ENCODE peak calls at places on chromosomes 6 and 20, in four cellular contexts. W is K562, S is HepG2, L is GM12878. A is an unnamed sample.

GRCh38 chr6:9131616-9132015 is 696.3 kb upstream of the SLC35B3 start:
- DNase-seq in L (no peak), S (no peak), W (no peak), A (no peak)

GRCh38 chr6:169778646-169779045 is 27.2 kb downstream of the ERMARD start:
- DNase-seq in L (no peak), S (no peak), W (no peak), A (no peak)

GRCh38 chr20:6178537-6178936 is 55.7 kb upstream of the FERMT1 start:
- DNase-seq in S (peak), W (peak), L (no peak), A (no peak)

GRCh38 chr20:1302578-1303541 is 26.1 kb downstream of the SDCBP2 start:
- DNase-seq in S (no peak), W (peak), L (no peak), A (no peak)

GRCh38 chr20:58069796-58070663 is 158.4 kb downstream of the ANKRD60 start:
- DNase-seq in L (no peak), W (no peak), S (no peak), A (no peak)

GRCh38 chr6:41938590-41938989 is 3.0 kb downstream of the CCND3 start:
- DNase-seq in S (no peak), L (no peak), W (no peak), A (no peak)

GRCh38 chr20:44180814-44181213 is 6.2 kb downstream of the JPH2 start:
- DNase-seq in S (no peak), L (no peak), W (no peak), A (no peak)

GRCh38 chr20:25341716-25342680 is 48.6 kb downstream of the ABHD12 start:
- DNase-seq in L (no peak), S (no peak), W (no peak), A (no peak)

GRCh38 chr6:157221049-157221816 is 102.1 kb downstream of the TMEM242 start:
- DNase-seq in S (peak), L (peak), W (peak), A (peak)

GRCh38 chr6:44023586-44024454 is 103.4 kb downstream of the MRPL14 start:
- DNase-seq in W (no peak), L (no peak), S (no peak), A (no peak)

GRCh38 chr6:147282566-147282959 is 78.3 kb downstream of the STXBP5 start:
- DNase-seq in S (no peak), W (no peak), L (no peak), A (no peak)

GRCh38 chr6:49300911-49301310 is 162.1 kb downstream of the MMUT start:
- DNase-seq in L (no peak), W (no peak), S (no peak), A (no peak)

GRCh38 chr20:407097-407952 is 774 bp upstream of the RBCK1 start:
- DNase-seq in S (peak), L (no peak), W (peak), A (peak)

GRCh38 chr20:40189621-40190020 is 499.4 kb downstream of the MAFB start:
- DNase-seq in S (no peak), W (no peak), L (no peak), A (no peak)

GRCh38 chr6:160393966-160394653 is 45.9 kb downstream of the SLC22A3 start:
- DNase-seq in W (peak), L (no peak), S (peak), A (peak)

GRCh38 chr6:141413196-141413595 is 719.5 kb upstream of the GJE1 start:
- DNase-seq in W (no peak), S (no peak), L (no peak), A (no peak)

GRCh38 chr6:10303806-10304520 is 110.9 kb downstream of the TFAP2A start:
- DNase-seq in L (no peak), W (peak), S (no peak), A (no peak)

GRCh38 chr6:108362455-108362854 is 67.6 kb downstream of the AFG1L start:
- DNase-seq in W (no peak), L (no peak), S (no peak), A (no peak)

GRCh38 chr6:14876778-14877613 is 368.9 kb upstream of the JARID2 start:
- DNase-seq in S (no peak), L (peak), W (no peak), A (no peak)

GRCh38 chr6:16759646-16760535 is 1.4 kb downstream of the ATXN1 start:
- DNase-seq in L (no peak), S (peak), W (peak), A (peak)

GRCh38 chr20:4677846-4678245 is 43.9 kb upstream of the PRND start:
- DNase-seq in L (no peak), S (no peak), W (no peak), A (no peak)

GRCh38 chr6:164477790-164478189 is 831.6 kb downstream of the C6orf118 start:
- DNase-seq in S (no peak), W (no peak), L (no peak), A (no peak)

GRCh38 chr6:111858347-111858746 is 14.9 kb downstream of the FYN start:
- DNase-seq in S (no peak), W (no peak), L (no peak), A (no peak)

GRCh38 chr6:129871220-129871619 is 10.1 kb upstream of the TMEM244 start:
- DNase-seq in W (no peak), S (no peak), L (no peak), A (no peak)

GRCh38 chr6:152462716-152463115 is 174.4 kb downstream of the SYNE1 start:
- DNase-seq in W (no peak), S (no peak), L (no peak), A (no peak)

GRCh38 chr20:63023071-63023835 is 16.5 kb upstream of the BHLHE23 start:
- DNase-seq in L (no peak), S (no peak), W (no peak), A (no peak)

GRCh38 chr20:6590891-6591679 is 176.4 kb upstream of the BMP2 start:
- DNase-seq in W (no peak), L (no peak), S (no peak), A (no peak)

GRCh38 chr20:36527331-36528125 is 13.8 kb upstream of the MYL9 start:
- DNase-seq in L (no peak), W (no peak), S (no peak), A (no peak)

GRCh38 chr6:106155219-106155830 is 69.2 kb downstream of the PRDM1 start:
- DNase-seq in S (no peak), W (peak), L (no peak), A (no peak)
- TF ChIP-seq BHLHE40 in S (no peak), W (no peak), L (no peak), A (no peak)

GRCh38 chr6:30880563-30881252 is 3.6 kb upstream of the DDR1 start:
- DNase-seq in L (no peak), S (no peak), W (no peak), A (no peak)
- TF ChIP-seq JUNB in L (no peak), S (no peak), W (no peak), A (no peak)

DNA sequence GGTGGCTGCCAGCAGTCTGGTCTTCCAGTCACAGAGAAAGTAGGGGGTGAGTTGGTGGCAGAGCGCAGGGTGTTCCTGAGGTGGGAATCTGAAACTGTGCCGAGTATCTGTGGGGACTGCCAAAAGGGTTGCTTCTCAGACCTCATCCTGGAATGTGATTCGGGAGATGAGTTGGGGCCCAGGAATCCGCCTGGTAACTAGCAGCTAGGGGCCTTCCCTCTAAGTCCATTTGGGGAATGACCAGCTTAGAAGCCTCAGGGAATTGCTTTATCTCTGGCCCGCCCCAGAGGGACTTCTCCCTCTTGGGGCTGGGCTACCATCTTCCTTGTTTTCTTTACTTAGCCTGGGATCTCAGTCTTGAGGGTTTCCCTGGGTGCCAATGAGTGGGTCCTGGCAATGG is 49.6 kb downstream of the MOCS1 start:
- DNase-seq in W (no peak), S (no peak), L (no peak), A (no peak)
- TF ChIP-seq POLR2AphosphoS2 in W (no peak), S (no peak), L (no peak), A (no peak)

DNA sequence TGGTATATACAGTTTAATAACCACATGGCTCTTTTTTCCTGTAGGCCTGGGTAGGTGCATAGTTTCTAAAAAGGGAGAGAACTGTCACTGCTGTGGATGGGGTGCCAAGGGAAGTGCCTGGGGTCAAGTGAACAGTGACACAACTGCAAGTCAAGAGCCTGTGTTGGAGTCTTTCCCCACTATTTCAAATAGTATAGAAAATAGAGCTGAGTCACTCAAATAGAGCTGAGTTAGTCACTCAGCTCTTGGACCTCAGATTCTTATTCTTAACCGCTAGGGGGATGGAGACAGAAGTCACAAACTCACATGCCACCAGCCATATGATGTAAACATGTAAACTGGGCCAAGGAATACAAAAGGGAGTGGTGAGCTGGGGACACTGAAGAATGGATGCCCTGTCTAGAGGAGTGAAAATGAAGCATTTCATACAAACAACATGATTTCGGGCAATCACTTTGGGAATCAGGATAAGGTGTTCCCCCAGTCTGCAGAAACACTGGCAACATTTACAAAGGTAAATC is 2.1 kb downstream of the NQO2 start:
- DNase-seq in S (peak), W (peak), L (no peak), A (peak)
- TF ChIP-seq BHLHE40 in S (peak), W (peak), L (peak), A (peak)

DNA sequence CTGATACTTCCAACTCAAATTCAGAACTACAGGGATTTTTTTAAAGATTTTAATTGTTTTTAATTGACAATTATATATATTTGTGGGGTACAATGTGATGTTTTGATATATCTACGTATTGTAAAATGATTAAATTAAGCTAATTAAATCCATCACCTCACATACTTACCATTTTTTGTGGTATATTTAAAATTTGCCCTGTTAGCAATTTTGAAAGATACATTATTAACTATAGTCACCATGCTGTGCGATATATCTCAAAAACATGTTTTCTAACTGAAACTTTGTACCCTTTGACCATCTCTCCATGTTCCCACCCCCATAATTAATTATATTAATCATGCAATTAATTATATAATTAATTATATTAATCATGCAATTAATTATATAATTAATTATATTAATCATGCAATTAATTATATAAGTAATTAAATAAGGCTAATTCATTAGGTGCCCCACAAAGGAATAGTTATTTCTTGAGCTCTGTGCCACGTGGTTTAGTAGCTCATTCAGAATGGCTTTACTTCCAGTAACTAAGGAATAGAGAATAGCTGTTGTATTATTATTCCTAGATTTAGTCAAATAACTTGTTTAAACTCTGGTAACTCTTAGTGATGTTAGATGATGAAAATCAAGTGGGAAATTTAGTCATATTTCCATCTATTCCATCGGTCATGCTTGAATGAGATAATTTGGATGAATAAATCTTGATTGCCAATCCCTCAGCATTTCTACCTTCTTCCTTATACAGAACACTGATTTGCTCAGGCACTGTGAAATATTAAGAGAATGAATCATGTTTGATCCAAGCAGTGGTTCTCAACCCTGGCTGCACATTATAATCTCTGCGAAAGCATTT is 25.1 kb downstream of the LOC128125822 start:
- DNase-seq in L (no peak), W (no peak), S (no peak), A (no peak)
- TF ChIP-seq JUNB in L (no peak), W (no peak), S (no peak), A (no peak)

DNA sequence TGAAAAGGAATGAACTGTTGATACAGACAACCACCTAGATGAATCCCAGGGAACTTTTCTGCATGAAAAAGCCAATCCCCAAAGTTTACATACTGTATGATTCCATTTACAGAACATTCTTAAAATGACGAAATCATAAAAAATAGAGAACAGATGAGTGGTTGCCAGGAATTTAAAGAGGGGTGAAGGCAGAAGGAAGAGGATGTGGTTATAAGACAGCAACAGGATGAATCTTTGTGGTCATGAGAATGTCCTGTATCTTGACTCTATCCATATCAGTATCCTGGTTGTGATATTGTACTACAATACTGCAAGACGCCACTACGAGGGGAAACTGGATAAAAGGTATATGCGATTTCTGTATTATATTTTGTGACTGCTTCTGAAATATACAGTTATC is 70.1 kb upstream of the EMILIN3 start:
- DNase-seq in L (no peak), W (no peak), S (no peak), A (no peak)
- TF ChIP-seq POLR2AphosphoS2 in L (no peak), W (no peak), S (no peak), A (no peak)

DNA sequence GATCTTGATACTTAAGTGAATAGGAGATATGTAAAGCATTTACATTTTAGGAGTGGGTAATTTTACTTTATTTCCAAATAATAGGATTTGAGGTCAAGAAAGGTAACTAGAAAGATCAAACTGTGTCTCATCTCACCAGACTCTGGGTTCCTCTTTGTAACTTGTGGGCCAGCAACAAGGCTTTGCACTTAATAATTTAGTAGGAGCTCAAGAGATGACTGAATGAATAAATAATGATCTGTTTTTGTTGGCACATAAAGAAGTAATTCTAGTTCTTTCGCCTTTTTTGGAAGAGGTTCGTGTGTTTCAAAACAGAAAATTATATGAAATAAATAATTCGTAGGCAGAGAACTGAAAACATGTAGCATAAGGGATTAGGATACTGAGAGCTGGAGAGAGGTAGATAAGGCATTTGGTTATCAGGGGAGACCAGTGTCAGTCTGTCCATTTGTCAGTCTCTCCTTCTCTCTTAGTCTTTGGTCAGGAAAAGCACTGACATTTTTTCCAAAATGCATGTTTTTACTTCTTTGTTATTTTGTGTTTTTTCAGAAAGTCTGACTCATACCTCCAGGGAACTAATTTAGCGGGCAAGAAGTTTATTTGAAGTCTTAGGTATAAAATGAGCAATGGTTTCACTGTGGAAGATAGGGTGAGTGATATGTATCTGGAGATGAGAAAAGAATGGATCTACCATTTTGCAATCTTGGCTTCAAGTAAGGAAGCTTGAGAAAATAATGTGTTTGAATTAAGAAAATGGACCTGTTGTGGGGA is 67.2 kb upstream of the FABP7 start:
- DNase-seq in S (no peak), L (no peak), W (peak), A (no peak)
- TF ChIP-seq BHLHE40 in S (no peak), L (no peak), W (no peak), A (no peak)

GRCh38 chr6:139778688-139779087 is 404.2 kb upstream of the CITED2 start:
- DNase-seq in W (no peak), L (no peak), S (no peak), A (no peak)

GRCh38 chr6:139779988-139780774 is 405.7 kb upstream of the CITED2 start:
- DNase-seq in W (no peak), S (no peak), L (no peak), A (no peak)

GRCh38 chr6:139777202-139777970 is 402.9 kb upstream of the CITED2 start:
- DNase-seq in W (peak), L (no peak), S (no peak), A (no peak)

GRCh38 chr6:139778113-139778512 is 403.7 kb upstream of the CITED2 start:
- DNase-seq in L (no peak), W (no peak), S (no peak), A (no peak)

DNA sequence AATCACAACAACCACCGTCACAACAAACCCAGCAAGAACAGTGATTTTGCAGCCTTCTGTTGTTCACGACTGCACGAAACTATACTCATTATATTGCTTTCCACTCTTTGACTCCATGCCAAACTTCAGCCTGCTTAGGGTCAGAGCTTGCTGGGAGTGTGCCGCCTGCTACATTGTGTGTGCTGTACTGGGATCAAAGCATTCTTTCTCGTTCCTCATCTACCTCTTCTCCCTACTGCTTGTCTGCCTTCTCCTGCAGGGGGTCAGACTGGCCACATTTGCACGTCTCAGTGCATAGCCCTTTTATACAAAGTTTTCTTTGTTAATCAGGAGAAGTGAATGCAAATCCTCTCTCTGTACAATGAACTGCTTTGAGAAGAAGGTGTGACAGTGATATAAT is 401.6 kb upstream of the CITED2 start:
- DNase-seq in W (no peak), S (peak), L (no peak), A (no peak)
- TF ChIP-seq JUNB in W (no peak), S (no peak), L (no peak), A (no peak)

DNA sequence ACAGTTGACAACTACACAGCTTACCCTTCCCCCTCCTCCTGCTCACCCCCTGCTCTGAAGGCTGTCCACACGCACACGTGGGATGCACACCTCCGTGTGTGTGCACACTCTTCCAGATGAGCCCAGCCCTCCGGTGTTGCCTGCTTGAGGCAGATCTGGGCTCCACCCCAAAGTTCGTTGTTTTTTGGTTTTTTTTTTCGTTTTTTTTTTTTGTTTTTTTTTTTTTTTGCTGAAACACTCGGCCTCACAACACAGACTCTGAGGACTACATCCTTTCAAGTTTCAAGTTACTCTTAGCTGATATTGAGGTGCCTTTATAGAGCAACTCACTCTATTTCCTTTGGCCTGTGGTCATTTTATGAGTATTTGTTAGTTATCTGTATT is 88.2 kb downstream of the RREB1 start:
- DNase-seq in W (peak), L (no peak), S (no peak), A (no peak)
- TF ChIP-seq POLR2AphosphoS2 in W (no peak), L (no peak), S (no peak), A (no peak)

DNA sequence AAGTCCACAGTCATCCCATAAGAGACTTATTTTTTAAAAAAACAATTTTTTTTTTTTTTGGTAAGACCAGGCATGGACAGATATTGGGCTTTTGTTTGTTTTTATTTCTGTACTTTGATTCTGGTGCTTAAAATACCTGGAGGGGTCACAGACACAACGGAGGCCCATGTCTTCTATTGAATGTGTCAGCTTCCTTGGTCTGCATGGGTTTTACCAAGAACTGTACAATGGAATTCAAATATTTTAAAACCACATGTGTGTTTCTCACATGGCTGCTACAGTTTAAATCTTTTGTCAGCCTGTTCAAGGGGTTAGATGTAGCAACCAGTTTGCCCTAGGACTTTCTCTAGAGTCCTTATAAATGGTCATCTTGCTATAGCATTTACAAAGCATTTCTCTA is 139.8 kb downstream of the SOX4 start:
- DNase-seq in L (no peak), W (no peak), S (no peak), A (no peak)
- TF ChIP-seq BHLHE40 in L (no peak), W (no peak), S (no peak), A (no peak)

A was measured in A549.